ENCODE peak calls at places on chromosomes 11 and 22, in five cellular contexts. One of them, this sample, is unnamed.

GRCh38 chr11:62592216-62592815 is 993 bp upstream of the TUT1 start:
- DNase-seq in HCT116: no peak
- DNase-seq in fibroblast of lung: no peak
- DNase-seq in IMR-90: no peak
- DNase-seq in K562: peak; percentile 82
- DNase-seq in this sample: peak; percentile 22

GRCh38 chr22:43988960-43989359 is 33.7 kb downstream of the SAMM50 start:
- DNase-seq in HCT116: no peak
- DNase-seq in fibroblast of lung: no peak
- DNase-seq in IMR-90: no peak
- DNase-seq in K562: no peak
- DNase-seq in this sample: no peak

GRCh38 chr22:22558972-22559603 is at the start of gene PRAME:
- DNase-seq in K562: peak; percentile 100
- DNase-seq in IMR-90: peak; percentile 13
- DNase-seq in HCT116: peak; percentile 80
- DNase-seq in fibroblast of lung: peak; percentile 22
- DNase-seq in this sample: no peak

GRCh38 chr22:24954114-24954463 is 1.6 kb downstream of the KIAA1671 start:
- DNase-seq in fibroblast of lung: no peak
- DNase-seq in HCT116: no peak
- DNase-seq in IMR-90: no peak
- DNase-seq in K562: no peak
- DNase-seq in this sample: no peak

GRCh38 chr11:72225411-72225951 is 914 bp downstream of the INPPL1 start:
- DNase-seq in HCT116: no peak
- DNase-seq in fibroblast of lung: no peak
- DNase-seq in IMR-90: no peak
- DNase-seq in K562: peak; percentile 23
- DNase-seq in this sample: no peak

GRCh38 chr11:26867286-26867685 is 126.6 kb upstream of the FIBIN start:
- DNase-seq in K562: no peak
- DNase-seq in IMR-90: no peak
- DNase-seq in HCT116: no peak
- DNase-seq in fibroblast of lung: peak; percentile 80
- DNase-seq in this sample: no peak

GRCh38 chr22:39207141-39208012 is 37.4 kb downstream of the PDGFB start:
- DNase-seq in IMR-90: peak; percentile 11
- DNase-seq in fibroblast of lung: peak; percentile 23
- DNase-seq in HCT116: no peak
- DNase-seq in K562: no peak
- DNase-seq in this sample: peak; percentile 54

GRCh38 chr11:75896843-75897419 is 81.9 kb downstream of the UVRAG start:
- DNase-seq in fibroblast of lung: peak; percentile 67
- DNase-seq in K562: peak; percentile 42
- DNase-seq in HCT116: peak; percentile 12
- DNase-seq in IMR-90: peak; percentile 55
- DNase-seq in this sample: no peak

GRCh38 chr11:19842505-19842904 is 129.9 kb downstream of the NAV2 start:
- DNase-seq in K562: no peak
- DNase-seq in IMR-90: no peak
- DNase-seq in HCT116: no peak
- DNase-seq in fibroblast of lung: no peak
- DNase-seq in this sample: no peak

DNA sequence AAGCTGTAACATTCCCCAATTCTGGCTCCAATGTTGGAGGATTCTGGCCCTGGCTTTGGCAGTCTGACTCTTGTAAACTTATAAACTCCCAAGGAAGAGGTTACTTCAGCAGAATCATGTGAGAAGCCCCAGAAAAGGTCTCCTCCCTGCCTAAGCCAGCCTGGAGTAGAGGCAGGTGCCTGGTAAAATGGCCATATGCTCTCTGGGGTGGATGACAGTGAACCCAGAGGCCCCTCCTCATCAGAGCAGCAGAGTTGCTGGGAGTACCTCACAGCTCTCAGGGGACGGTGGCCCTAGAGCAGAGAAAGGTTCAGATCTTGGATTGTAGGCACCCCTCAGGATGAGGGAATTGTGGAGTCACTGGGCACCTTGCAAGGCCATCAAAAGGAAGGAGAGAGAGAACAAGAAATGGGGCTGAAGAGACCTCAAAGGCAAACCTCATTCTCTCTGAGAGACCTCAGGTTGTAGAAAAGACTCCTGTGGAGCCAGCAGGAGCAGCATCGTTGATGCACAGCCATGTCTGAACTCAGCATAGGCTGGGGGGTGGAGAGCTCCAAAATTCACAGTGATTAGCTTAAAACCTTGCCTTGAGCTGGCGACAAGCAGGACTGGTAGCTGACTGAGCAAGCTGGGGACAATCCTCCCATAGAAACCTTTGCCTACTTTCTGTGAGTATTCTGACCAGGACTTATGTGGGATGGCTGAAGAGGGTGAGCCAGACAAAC is 4.9 kb upstream of the P2RY6 start:
- DNase-seq in HCT116: no peak
- DNase-seq in IMR-90: no peak
- DNase-seq in fibroblast of lung: no peak
- DNase-seq in K562: no peak
- DNase-seq in this sample: no peak
- H3K27ac ChIP-seq in HCT116: no peak overlapping the region
- H3K27ac ChIP-seq in IMR-90: no peak overlapping the region
- H3K27ac ChIP-seq in fibroblast of lung: no peak overlapping the region
- H3K27ac ChIP-seq in K562: no peak overlapping the region
- H3K27ac ChIP-seq in this sample: no peak overlapping the region

GRCh38 chr11:46362146-46363030 is 15.1 kb downstream of the DGKZ start:
- DNase-seq in HCT116: no peak
- DNase-seq in IMR-90: no peak
- DNase-seq in fibroblast of lung: no peak
- DNase-seq in K562: no peak
- DNase-seq in this sample: peak; percentile 71

GRCh38 chr11:46364791-46365190 is 16.7 kb upstream of the MDK start:
- DNase-seq in fibroblast of lung: no peak
- DNase-seq in K562: no peak
- DNase-seq in HCT116: no peak
- DNase-seq in IMR-90: no peak
- DNase-seq in this sample: peak; percentile 75

GRCh38 chr11:46364056-46364455 is 16.8 kb downstream of the DGKZ start:
- DNase-seq in HCT116: no peak
- DNase-seq in K562: no peak
- DNase-seq in fibroblast of lung: no peak
- DNase-seq in IMR-90: no peak
- DNase-seq in this sample: no peak

GRCh38 chr11:46363031-46363407 is 15.8 kb downstream of the DGKZ start:
- DNase-seq in HCT116: no peak
- DNase-seq in K562: peak; percentile 52
- DNase-seq in IMR-90: peak; percentile 67
- DNase-seq in fibroblast of lung: no peak
- DNase-seq in this sample: peak; percentile 88

GRCh38 chr11:46363455-46363920 is 16.2 kb downstream of the DGKZ start:
- DNase-seq in IMR-90: peak; percentile 33
- DNase-seq in HCT116: peak; percentile 52
- DNase-seq in K562: no peak
- DNase-seq in fibroblast of lung: no peak
- DNase-seq in this sample: peak; percentile 77
- TF ChIP-seq CTCF in IMR-90: no peak
- TF ChIP-seq CTCF in HCT116: no peak
- TF ChIP-seq CTCF in K562: no peak
- TF ChIP-seq CTCF in fibroblast of lung: no peak
- TF ChIP-seq CTCF in this sample: no peak

GRCh38 chr11:46353706-46354105 is 6.4 kb downstream of the DGKZ start:
- DNase-seq in K562: no peak
- DNase-seq in fibroblast of lung: no peak
- DNase-seq in HCT116: no peak
- DNase-seq in IMR-90: peak; percentile 50
- DNase-seq in this sample: no peak
- H3K9ac ChIP-seq in K562: no peak overlapping the region
- H3K9ac ChIP-seq in fibroblast of lung: no peak overlapping the region
- H3K9ac ChIP-seq in HCT116: no peak overlapping the region
- H3K9ac ChIP-seq in IMR-90: no peak overlapping the region
- H3K9ac ChIP-seq in this sample: no peak overlapping the region

GRCh38 chr11:65776196-65776595 is 4.6 kb downstream of the AP5B1 start:
- DNase-seq in fibroblast of lung: peak; percentile 53
- DNase-seq in K562: no peak
- DNase-seq in HCT116: no peak
- DNase-seq in IMR-90: peak; percentile 8
- DNase-seq in this sample: no peak

GRCh38 chr11:65778431-65778900 is 2.3 kb downstream of the AP5B1 start:
- DNase-seq in HCT116: no peak
- DNase-seq in fibroblast of lung: no peak
- DNase-seq in IMR-90: no peak
- DNase-seq in K562: no peak
- DNase-seq in this sample: peak; percentile 75

GRCh38 chr11:65777241-65777640 is 3.5 kb downstream of the AP5B1 start:
- DNase-seq in K562: no peak
- DNase-seq in IMR-90: no peak
- DNase-seq in HCT116: no peak
- DNase-seq in fibroblast of lung: no peak
- DNase-seq in this sample: no peak

GRCh38 chr11:65777821-65778361 is 2.9 kb downstream of the AP5B1 start:
- DNase-seq in HCT116: no peak
- DNase-seq in IMR-90: no peak
- DNase-seq in K562: no peak
- DNase-seq in fibroblast of lung: no peak
- DNase-seq in this sample: peak; percentile 71

GRCh38 chr11:65776710-65777141 is 4.0 kb downstream of the AP5B1 start:
- DNase-seq in IMR-90: no peak
- DNase-seq in HCT116: no peak
- DNase-seq in K562: no peak
- DNase-seq in fibroblast of lung: no peak
- DNase-seq in this sample: no peak
- H3K27ac ChIP-seq in IMR-90: no peak overlapping the region
- H3K27ac ChIP-seq in HCT116: no peak overlapping the region
- H3K27ac ChIP-seq in K562: no peak overlapping the region
- H3K27ac ChIP-seq in fibroblast of lung: no peak overlapping the region
- H3K27ac ChIP-seq in this sample: peak overlapping the region; percentile 37

GRCh38 chr11:47123094-47123493 is 53.6 kb downstream of the ARFGAP2 start:
- DNase-seq in K562: no peak
- DNase-seq in IMR-90: no peak
- DNase-seq in HCT116: no peak
- DNase-seq in fibroblast of lung: no peak
- DNase-seq in this sample: no peak
- TF ChIP-seq CTCF in K562: no peak
- TF ChIP-seq CTCF in IMR-90: no peak
- TF ChIP-seq CTCF in HCT116: no peak
- TF ChIP-seq CTCF in fibroblast of lung: no peak
- TF ChIP-seq CTCF in this sample: no peak

GRCh38 chr11:65446446-65447277 is 24.1 kb downstream of the NEAT1 start:
- DNase-seq in HCT116: no peak
- DNase-seq in IMR-90: peak; percentile 53
- DNase-seq in K562: no peak
- DNase-seq in fibroblast of lung: peak; percentile 54
- DNase-seq in this sample: peak; percentile 80
- H3K9ac ChIP-seq in HCT116: no peak overlapping the region
- H3K9ac ChIP-seq in IMR-90: no peak overlapping the region
- H3K9ac ChIP-seq in K562: no peak overlapping the region
- H3K9ac ChIP-seq in fibroblast of lung: no peak overlapping the region
- H3K9ac ChIP-seq in this sample: no peak overlapping the region